ENCODE peak calls at places on chromosomes 3 and 15, in four cellular contexts. U, Y, V and C are unnamed samples.

GRCh38 chr3:175940243-175940642 is 1081.1 kb downstream of the NAALADL2 start:
- DNase-seq in Y (no peak), U (no peak), V (no peak), C (no peak)

GRCh38 chr3:61627768-61628185 is 66.4 kb downstream of the PTPRG start:
- DNase-seq in U (no peak), V (peak), Y (peak), C (peak)

GRCh38 chr3:192013110-192013509 is 552.1 kb downstream of the PYDC2 start:
- DNase-seq in Y (no peak), V (no peak), U (no peak), C (no peak)

GRCh38 chr15:74906193-74906449 is 530 bp downstream of the FAM219B start:
- DNase-seq in Y (peak), V (no peak), U (peak), C (no peak)

GRCh38 chr3:12901631-12902045 is 60.3 kb upstream of the RPL32 start:
- DNase-seq in U (no peak), Y (no peak), V (no peak), C (no peak)

GRCh38 chr3:182636646-182637045 is 156.7 kb upstream of the ATP11B start:
- DNase-seq in U (no peak), Y (no peak), V (no peak), C (no peak)

GRCh38 chr3:118972974-118973373 is 61.7 kb downstream of the IGSF11 start:
- DNase-seq in V (no peak), U (no peak), Y (no peak), C (no peak)

GRCh38 chr3:61847784-61848462 is 286.6 kb downstream of the PTPRG start:
- DNase-seq in U (peak), V (no peak), Y (peak), C (no peak)

GRCh38 chr15:45377630-45378148 is 655 bp downstream of the GATM start:
- DNase-seq in Y (no peak), V (no peak), U (peak), C (no peak)

GRCh38 chr15:43769584-43770228 is 7.1 kb downstream of the ELL3 start:
- DNase-seq in V (peak), Y (peak), U (peak), C (no peak)

GRCh38 chr3:114370537-114371174 is 76.8 kb downstream of the TIGIT start:
- DNase-seq in Y (peak), V (no peak), U (no peak), C (no peak)

GRCh38 chr3:29275309-29275708 is 5.6 kb upstream of the RBMS3 start:
- DNase-seq in U (no peak), Y (no peak), V (no peak), C (no peak)

GRCh38 chr3:29145370-29145769 is 135.5 kb upstream of the RBMS3 start:
- DNase-seq in Y (no peak), V (no peak), U (no peak), C (no peak)

GRCh38 chr3:18423401-18424212 is 1.5 kb downstream of the SATB1 start:
- DNase-seq in U (peak), Y (no peak), V (no peak), C (no peak)

GRCh38 chr15:76147906-76148553 is 88.2 kb downstream of the TMEM266 start:
- DNase-seq in U (no peak), V (peak), Y (peak), C (no peak)
- H3K4me3 ChIP-seq in U (no peak), V (no peak), Y (no peak), C (no peak)

GRCh38 chr3:14432996-14433572 is 30.7 kb downstream of the SLC6A6 start:
- DNase-seq in V (no peak), Y (no peak), U (no peak), C (no peak)
- H3K4me3 ChIP-seq in V (no peak), Y (no peak), U (no peak), C (no peak)

GRCh38 chr15:96348112-96349027 is 17.9 kb downstream of the NR2F2 start:
- DNase-seq in Y (no peak), U (no peak), V (no peak), C (no peak)

GRCh38 chr15:96350884-96351639 is 20.6 kb downstream of the NR2F2 start:
- DNase-seq in U (no peak), V (no peak), Y (no peak), C (no peak)

GRCh38 chr15:96350321-96350720 is 19.8 kb downstream of the NR2F2 start:
- DNase-seq in U (no peak), Y (no peak), V (no peak), C (no peak)

GRCh38 chr15:96349034-96349932 is 18.8 kb downstream of the NR2F2 start:
- DNase-seq in U (no peak), Y (no peak), V (no peak), C (no peak)

GRCh38 chr15:96349933-96350292 is 19.4 kb downstream of the NR2F2 start:
- DNase-seq in Y (no peak), V (no peak), U (no peak), C (no peak)
- H3K4me3 ChIP-seq in Y (no peak), V (no peak), U (no peak), C (no peak)

GRCh38 chr15:85010472-85011209 is 29.0 kb downstream of the PDE8A start:
- DNase-seq in Y (no peak), V (no peak), U (no peak), C (no peak)
- H3K4me3 ChIP-seq in Y (no peak), V (no peak), U (no peak), C (no peak)

GRCh38 chr3:189355115-189355480 is 183.3 kb downstream of the TPRG1 start:
- DNase-seq in Y (no peak), U (no peak), V (no peak), C (no peak)

GRCh38 chr3:189355481-189356201 is 183.9 kb downstream of the TPRG1 start:
- DNase-seq in U (no peak), Y (peak), V (peak), C (no peak)

GRCh38 chr3:189353988-189354735 is 182.4 kb downstream of the TPRG1 start:
- DNase-seq in Y (peak), V (no peak), U (no peak), C (no peak)

GRCh38 chr3:189349772-189350171 is 178.0 kb downstream of the TPRG1 start:
- DNase-seq in Y (no peak), V (no peak), U (no peak), C (no peak)

GRCh38 chr3:189353318-189353958 is 181.7 kb downstream of the TPRG1 start:
- DNase-seq in Y (no peak), U (no peak), V (no peak), C (no peak)
- H3K4me3 ChIP-seq in Y (no peak), U (no peak), V (no peak), C (no peak)

GRCh38 chr3:99639579-99639978 is 1.2 kb downstream of the COL8A1 start:
- DNase-seq in Y (no peak), V (no peak), U (no peak), C (no peak)

GRCh38 chr3:99641480-99641879 is 3.1 kb downstream of the COL8A1 start:
- DNase-seq in V (no peak), U (no peak), Y (no peak), C (no peak)

GRCh38 chr3:99640214-99640851 is 1.9 kb downstream of the COL8A1 start:
- DNase-seq in U (no peak), Y (no peak), V (no peak), C (no peak)

GRCh38 chr3:99644017-99644416 is 5.6 kb downstream of the COL8A1 start:
- DNase-seq in U (no peak), V (no peak), Y (no peak), C (no peak)

GRCh38 chr3:99641984-99642383 is 3.6 kb downstream of the COL8A1 start:
- DNase-seq in U (no peak), V (no peak), Y (no peak), C (no peak)
- H3K4me3 ChIP-seq in U (peak), V (no peak), Y (no peak), C (no peak)

DNA sequence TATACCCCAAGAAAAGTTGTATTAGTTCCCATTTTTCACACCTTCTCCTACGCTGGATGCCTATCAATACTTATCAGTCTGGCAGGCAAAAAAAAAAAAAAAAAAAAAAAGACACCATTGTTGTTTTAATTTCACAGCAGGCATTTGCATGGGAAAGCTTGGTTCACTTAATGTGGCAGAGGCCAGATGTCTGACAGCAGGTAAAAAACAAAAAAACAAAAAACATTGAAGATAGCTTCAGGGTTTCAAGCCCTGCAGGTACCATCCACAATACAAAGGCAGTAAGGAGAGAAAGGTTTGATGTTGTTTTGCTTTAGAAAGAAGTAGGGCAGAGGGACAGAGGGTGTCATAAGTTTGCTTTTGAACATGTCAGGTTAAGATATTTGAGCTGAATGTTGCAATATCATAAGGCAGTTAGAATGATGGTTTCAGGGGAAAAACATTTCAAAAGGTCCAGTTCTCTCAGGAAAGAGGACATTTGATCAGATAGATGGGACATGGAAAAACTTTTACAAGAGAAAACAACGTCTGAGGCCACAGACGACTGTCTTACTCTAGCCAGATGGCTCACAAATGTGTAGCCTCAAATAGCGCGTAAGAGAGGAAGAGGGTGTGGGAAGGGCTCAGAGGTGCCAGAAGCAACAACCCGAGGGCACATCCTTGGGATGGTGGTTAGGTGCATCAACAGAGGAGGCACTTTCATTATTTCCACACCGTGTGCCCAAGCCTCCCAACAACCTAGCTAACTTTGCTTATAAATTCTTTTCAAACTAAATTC is 25.7 kb downstream of the PCOLCE2 start:
- DNase-seq in Y (no peak), V (no peak), U (no peak), C (no peak)
- H3K4me3 ChIP-seq in Y (no peak), V (no peak), U (no peak), C (no peak)

DNA sequence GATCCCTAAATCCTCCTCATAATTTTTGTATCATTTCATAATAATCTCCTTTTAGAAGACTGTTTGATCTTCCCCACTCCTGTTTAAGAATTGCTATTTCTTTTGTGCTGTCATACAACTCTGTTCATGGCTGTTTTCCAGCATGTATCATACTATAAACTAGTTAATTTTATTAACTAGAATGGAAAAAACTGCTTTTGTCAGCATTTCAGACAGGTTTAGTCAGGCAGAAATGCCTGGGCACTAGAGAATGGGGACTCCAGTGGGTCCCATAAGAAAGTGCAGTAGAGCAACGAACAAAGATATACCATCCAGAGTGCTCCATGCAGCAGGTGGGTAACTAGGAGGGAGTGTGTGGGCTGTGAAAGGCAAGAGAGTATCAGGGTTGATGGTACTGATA is 523.9 kb downstream of the PLOD2 start:
- DNase-seq in U (no peak), Y (no peak), V (no peak), C (no peak)
- H3K4me3 ChIP-seq in U (no peak), Y (no peak), V (no peak), C (no peak)

GRCh38 chr3:181358060-181358459 is 353.7 kb upstream of the SOX2 start:
- DNase-seq in V (no peak), Y (no peak), U (no peak), C (no peak)
- H3K4me3 ChIP-seq in V (no peak), Y (no peak), U (no peak), C (no peak)

GRCh38 chr3:48599077-48599501 is 4.0 kb upstream of the COL7A1 start:
- DNase-seq in Y (no peak), U (no peak), V (no peak), C (peak)
- H3K4me3 ChIP-seq in Y (no peak), U (no peak), V (peak), C (no peak)